ENCODE peak calls at places on chromosome 6, in six cellular contexts. One of them, this sample, is unnamed.

GRCh38 chr6:46254331-46254730 is 83.6 kb upstream of the ENPP5 start:
- DNase-seq in astrocyte of the cerebellum: no peak
- DNase-seq in lung: no peak
- DNase-seq in CD8-positive, alpha-beta T cell: no peak
- DNase-seq in GM12865: no peak
- DNase-seq in colonic mucosa: no peak
- DNase-seq in this sample: no peak

GRCh38 chr6:40845588-40845987 is 193.4 kb downstream of the UNC5CL start:
- DNase-seq in lung: no peak
- DNase-seq in astrocyte of the cerebellum: peak
- DNase-seq in CD8-positive, alpha-beta T cell: no peak
- DNase-seq in GM12865: peak
- DNase-seq in colonic mucosa: peak
- DNase-seq in this sample: peak

GRCh38 chr6:9126845-9127560 is 691.7 kb upstream of the SLC35B3 start:
- DNase-seq in CD8-positive, alpha-beta T cell: no peak
- DNase-seq in astrocyte of the cerebellum: peak
- DNase-seq in GM12865: no peak
- DNase-seq in lung: no peak
- DNase-seq in colonic mucosa: no peak
- DNase-seq in this sample: no peak

GRCh38 chr6:164078551-164079274 is 664.2 kb downstream of the QKI start:
- DNase-seq in colonic mucosa: no peak
- DNase-seq in GM12865: no peak
- DNase-seq in CD8-positive, alpha-beta T cell: no peak
- DNase-seq in lung: no peak
- DNase-seq in astrocyte of the cerebellum: no peak
- DNase-seq in this sample: no peak

GRCh38 chr6:159983641-159984080 is 14.8 kb downstream of the IGF2R start:
- DNase-seq in colonic mucosa: no peak
- DNase-seq in CD8-positive, alpha-beta T cell: no peak
- DNase-seq in lung: no peak
- DNase-seq in astrocyte of the cerebellum: no peak
- DNase-seq in GM12865: no peak
- DNase-seq in this sample: no peak

GRCh38 chr6:151372164-151372563 is 19.2 kb downstream of the ZBTB2 start:
- DNase-seq in colonic mucosa: no peak
- DNase-seq in lung: no peak
- DNase-seq in astrocyte of the cerebellum: no peak
- DNase-seq in GM12865: no peak
- DNase-seq in CD8-positive, alpha-beta T cell: no peak
- DNase-seq in this sample: no peak

GRCh38 chr6:23081701-23082100 is 512.3 kb downstream of the HDGFL1 start:
- DNase-seq in CD8-positive, alpha-beta T cell: no peak
- DNase-seq in GM12865: peak
- DNase-seq in lung: no peak
- DNase-seq in astrocyte of the cerebellum: no peak
- DNase-seq in colonic mucosa: no peak
- DNase-seq in this sample: no peak

GRCh38 chr6:111552241-111552744 is 53.4 kb downstream of the TRAF3IP2 start:
- DNase-seq in astrocyte of the cerebellum: peak
- DNase-seq in CD8-positive, alpha-beta T cell: no peak
- DNase-seq in GM12865: no peak
- DNase-seq in colonic mucosa: peak
- DNase-seq in lung: peak
- DNase-seq in this sample: no peak

GRCh38 chr6:101129851-101130250 is 248.7 kb upstream of the ASCC3 start:
- DNase-seq in colonic mucosa: no peak
- DNase-seq in lung: no peak
- DNase-seq in CD8-positive, alpha-beta T cell: no peak
- DNase-seq in GM12865: no peak
- DNase-seq in astrocyte of the cerebellum: no peak
- DNase-seq in this sample: no peak

GRCh38 chr6:27617700-27618689 is 145.1 kb upstream of the ZNF184 start:
- DNase-seq in astrocyte of the cerebellum: no peak
- DNase-seq in CD8-positive, alpha-beta T cell: no peak
- DNase-seq in colonic mucosa: no peak
- DNase-seq in lung: no peak
- DNase-seq in GM12865: peak
- DNase-seq in this sample: no peak

GRCh38 chr6:76862966-76863365 is 600.3 kb downstream of the HTR1B start:
- DNase-seq in lung: no peak
- DNase-seq in GM12865: no peak
- DNase-seq in astrocyte of the cerebellum: no peak
- DNase-seq in CD8-positive, alpha-beta T cell: no peak
- DNase-seq in colonic mucosa: no peak
- DNase-seq in this sample: no peak

GRCh38 chr6:76856065-76856464 is 607.2 kb downstream of the HTR1B start:
- DNase-seq in lung: no peak
- DNase-seq in astrocyte of the cerebellum: no peak
- DNase-seq in GM12865: no peak
- DNase-seq in CD8-positive, alpha-beta T cell: no peak
- DNase-seq in colonic mucosa: no peak
- DNase-seq in this sample: no peak

GRCh38 chr6:76867182-76867581 is 596.1 kb downstream of the HTR1B start:
- DNase-seq in astrocyte of the cerebellum: no peak
- DNase-seq in colonic mucosa: no peak
- DNase-seq in CD8-positive, alpha-beta T cell: no peak
- DNase-seq in lung: no peak
- DNase-seq in GM12865: no peak
- DNase-seq in this sample: no peak

GRCh38 chr6:76866091-76866490 is 597.2 kb downstream of the HTR1B start:
- DNase-seq in CD8-positive, alpha-beta T cell: no peak
- DNase-seq in lung: no peak
- DNase-seq in GM12865: no peak
- DNase-seq in astrocyte of the cerebellum: no peak
- DNase-seq in colonic mucosa: no peak
- DNase-seq in this sample: no peak

DNA sequence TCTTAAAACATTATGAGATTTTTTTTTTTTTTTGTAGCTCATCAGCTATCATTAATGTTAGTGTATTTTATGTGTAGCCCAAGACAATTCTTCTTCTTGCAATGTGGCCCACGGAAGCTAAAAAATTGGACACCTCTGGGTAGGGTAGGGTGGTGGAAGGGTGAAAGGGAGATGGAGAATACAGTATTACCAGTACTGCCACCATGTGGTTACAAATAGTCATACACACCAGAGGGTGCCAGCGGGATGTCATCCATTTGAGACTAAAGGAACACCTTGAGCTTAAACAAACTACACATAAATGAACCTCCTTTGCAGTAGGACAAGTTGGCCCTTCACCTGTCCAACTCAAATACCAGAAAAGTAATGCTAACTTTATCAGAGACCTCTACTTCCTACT is 601.9 kb downstream of the HTR1B start:
- DNase-seq in colonic mucosa: no peak
- DNase-seq in CD8-positive, alpha-beta T cell: no peak
- DNase-seq in lung: no peak
- DNase-seq in astrocyte of the cerebellum: no peak
- DNase-seq in GM12865: peak
- DNase-seq in this sample: no peak
- TF ChIP-seq CTCF in colonic mucosa: peak
- TF ChIP-seq CTCF in CD8-positive, alpha-beta T cell: no peak
- TF ChIP-seq CTCF in lung: no peak
- TF ChIP-seq CTCF in astrocyte of the cerebellum: no peak
- TF ChIP-seq CTCF in GM12865: peak
- TF ChIP-seq CTCF in this sample: no peak

DNA sequence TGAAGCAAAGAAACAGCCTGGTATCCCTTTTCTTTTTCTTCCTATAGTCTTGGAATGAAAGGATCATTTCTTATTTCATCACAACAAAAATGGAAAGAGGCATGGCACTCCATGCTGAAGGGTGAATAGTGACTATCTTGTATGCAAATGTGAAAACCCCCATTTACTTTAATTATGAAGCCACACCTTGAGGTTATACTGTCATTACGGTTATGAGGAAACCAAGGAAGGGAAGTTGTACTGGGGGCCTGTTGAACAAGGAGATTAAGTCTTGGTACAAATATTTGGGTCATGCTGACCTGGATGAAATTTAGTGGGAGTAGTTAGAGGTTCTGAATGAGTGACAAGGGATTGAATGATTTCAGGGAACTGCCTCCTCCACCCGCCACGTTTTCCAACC is 8.7 kb upstream of the STXBP5 start:
- DNase-seq in astrocyte of the cerebellum: no peak
- DNase-seq in lung: no peak
- DNase-seq in colonic mucosa: no peak
- DNase-seq in CD8-positive, alpha-beta T cell: no peak
- DNase-seq in GM12865: no peak
- DNase-seq in this sample: no peak
- TF ChIP-seq CTCF in astrocyte of the cerebellum: no peak
- TF ChIP-seq CTCF in lung: no peak
- TF ChIP-seq CTCF in colonic mucosa: no peak
- TF ChIP-seq CTCF in CD8-positive, alpha-beta T cell: no peak
- TF ChIP-seq CTCF in GM12865: no peak
- TF ChIP-seq CTCF in this sample: no peak

DNA sequence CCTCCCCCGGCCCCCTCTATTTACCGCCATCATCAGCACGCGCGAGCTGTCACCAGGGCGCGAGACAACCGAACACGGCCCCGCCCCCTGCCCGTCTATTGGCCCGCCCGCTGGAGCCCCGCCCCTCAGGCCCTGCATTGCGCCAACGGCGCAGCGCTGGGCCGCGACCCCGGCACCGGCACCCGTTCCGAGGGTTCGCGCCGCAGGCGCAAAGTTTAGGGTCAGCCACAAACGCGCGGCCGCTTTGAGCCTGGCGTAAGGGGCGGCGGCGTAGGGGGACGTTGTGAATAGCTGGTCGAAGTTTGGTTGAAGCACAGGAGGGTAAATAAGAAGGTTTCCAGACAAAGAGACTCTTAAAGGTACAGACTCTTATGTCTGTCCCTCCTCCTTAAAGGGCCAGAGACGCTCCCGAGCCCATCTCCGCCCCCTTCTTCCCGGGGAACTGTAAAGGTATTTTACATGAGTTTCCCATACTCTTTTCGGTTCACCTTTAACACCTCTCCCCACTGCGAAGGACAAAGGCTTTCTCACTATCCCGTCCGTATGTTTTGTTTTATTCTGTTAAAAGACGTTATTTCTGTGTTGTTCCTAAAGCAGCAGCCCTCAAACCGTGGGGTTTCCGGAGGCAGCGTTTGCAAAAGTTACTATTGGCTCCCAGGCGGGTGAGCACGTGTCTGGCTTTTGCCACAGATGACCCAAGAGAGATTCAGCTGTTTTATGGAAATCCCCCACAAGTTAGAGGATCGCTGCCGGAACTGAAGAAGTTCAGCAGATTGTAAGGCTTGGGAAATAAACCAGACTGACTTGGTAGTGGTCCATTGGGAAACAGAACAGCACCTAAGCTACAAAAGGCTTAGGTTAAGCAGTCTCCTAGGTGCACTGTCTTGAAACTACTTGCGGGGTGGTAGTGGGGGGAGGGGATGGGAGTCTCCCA is at the start of gene USP49:
- DNase-seq in CD8-positive, alpha-beta T cell: peak
- DNase-seq in astrocyte of the cerebellum: peak
- DNase-seq in colonic mucosa: peak
- DNase-seq in lung: peak
- DNase-seq in GM12865: peak
- DNase-seq in this sample: peak
- TF ChIP-seq CTCF in CD8-positive, alpha-beta T cell: no peak
- TF ChIP-seq CTCF in astrocyte of the cerebellum: no peak
- TF ChIP-seq CTCF in colonic mucosa: no peak
- TF ChIP-seq CTCF in lung: no peak
- TF ChIP-seq CTCF in GM12865: no peak
- TF ChIP-seq CTCF in this sample: no peak

DNA sequence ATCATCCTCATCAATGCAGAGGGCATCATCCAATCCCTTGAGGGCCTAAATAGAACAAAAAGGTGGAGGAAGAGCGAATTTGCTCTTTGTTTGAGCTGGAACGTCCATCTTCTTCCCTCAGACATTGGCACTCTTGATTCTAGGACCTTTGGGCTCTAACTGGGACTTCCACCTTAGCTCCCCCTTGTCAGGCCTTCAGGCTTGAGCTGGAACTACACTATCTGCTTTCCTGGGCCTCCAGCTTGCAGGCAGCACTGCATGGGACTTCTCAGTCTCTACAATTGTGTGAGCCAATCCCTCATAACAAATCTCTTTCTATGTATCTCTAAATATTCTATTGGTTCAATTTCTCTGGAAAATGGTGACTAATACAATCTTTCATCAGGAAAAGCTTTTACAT is 155.4 kb downstream of the MCHR2 start:
- DNase-seq in astrocyte of the cerebellum: no peak
- DNase-seq in GM12865: no peak
- DNase-seq in colonic mucosa: no peak
- DNase-seq in CD8-positive, alpha-beta T cell: no peak
- DNase-seq in lung: no peak
- DNase-seq in this sample: no peak
- TF ChIP-seq CTCF in astrocyte of the cerebellum: no peak
- TF ChIP-seq CTCF in GM12865: no peak
- TF ChIP-seq CTCF in colonic mucosa: no peak
- TF ChIP-seq CTCF in CD8-positive, alpha-beta T cell: no peak
- TF ChIP-seq CTCF in lung: no peak
- TF ChIP-seq CTCF in this sample: no peak

This sample was measured in CD4-positive, alpha-beta T cell.